ENCODE peak calls at places on chromosomes 13 and 19, in seven cellular contexts. S is uterus, N is sigmoid colon, G is A549, X is IMR-90, Y is prostate gland, Z is gastrocnemius medialis. C is an unnamed sample.

GRCh38 chr13:40181203-40181845 is 485.1 kb downstream of the FOXO1 start:
- DNase-seq in Y (no peak), Z (no peak), S (no peak), G (no peak), X (peak), N (no peak), C (peak)

GRCh38 chr19:48815870-48816501 is 5.2 kb upstream of the BCAT2 start:
- DNase-seq in S (no peak), N (no peak), Y (peak), Z (peak), G (peak), X (peak), C (no peak)

GRCh38 chr13:33730147-33730546 is 87.8 kb upstream of the RFC3 start:
- DNase-seq in G (no peak), X (no peak), N (no peak), Y (no peak), S (no peak), Z (no peak), C (no peak)

GRCh38 chr13:52463526-52463925 is 8.2 kb downstream of the CKAP2 start:
- DNase-seq in S (no peak), X (no peak), N (no peak), Z (no peak), G (no peak), Y (no peak), C (no peak)

GRCh38 chr13:112510002-112510780 is 77.8 kb downstream of the TUBGCP3 start:
- DNase-seq in G (peak), S (no peak), N (no peak), X (peak), Z (no peak), Y (peak), C (peak)

GRCh38 chr19:6236310-6237291 is 43.2 kb downstream of the MLLT1 start:
- DNase-seq in Y (peak), G (no peak), S (peak), Z (peak), N (no peak), X (no peak), C (no peak)

GRCh38 chr13:20230913-20231838 is 943 bp downstream of the GJB6 start:
- DNase-seq in Y (no peak), N (no peak), G (no peak), X (no peak), Z (no peak), S (no peak), C (no peak)

GRCh38 chr13:73268306-73268705 is 209.5 kb downstream of the KLF5 start:
- DNase-seq in Z (peak), N (no peak), S (no peak), Y (no peak), G (no peak), X (peak), C (no peak)

GRCh38 chr19:45082170-45082569 is 3.1 kb downstream of the GEMIN7 start:
- DNase-seq in S (no peak), N (no peak), Y (no peak), X (no peak), G (no peak), Z (no peak), C (no peak)

GRCh38 chr13:113550453-113550852 is 34.1 kb upstream of the TFDP1 start:
- DNase-seq in G (no peak), N (no peak), S (peak), Z (no peak), X (no peak), Y (no peak), C (no peak)

GRCh38 chr13:62309904-62310303 is 894.3 kb upstream of the PCDH20 start:
- DNase-seq in N (no peak), X (no peak), Y (no peak), S (no peak), G (no peak), Z (no peak), C (no peak)

GRCh38 chr13:40401911-40402776 is 264.3 kb downstream of the FOXO1 start:
- DNase-seq in Y (peak), N (peak), G (peak), Z (peak), X (peak), S (peak), C (peak)

GRCh38 chr19:19532806-19533701 is 4.3 kb downstream of the YJEFN3 start:
- DNase-seq in N (no peak), X (no peak), G (no peak), Y (no peak), S (no peak), Z (no peak), C (no peak)

GRCh38 chr19:51450730-51451307 is 7.4 kb downstream of the SIGLEC8 start:
- DNase-seq in G (no peak), S (no peak), Z (no peak), X (no peak), Y (no peak), N (no peak), C (no peak)

GRCh38 chr13:81639984-81640582 is 1299.2 kb upstream of the SPRY2 start:
- DNase-seq in Y (no peak), N (no peak), S (no peak), G (no peak), X (no peak), Z (no peak), C (no peak)

GRCh38 chr13:40897058-40897457 is 107.6 kb downstream of the SLC25A15 start:
- DNase-seq in X (no peak), S (no peak), Z (no peak), N (no peak), G (no peak), Y (no peak), C (no peak)

GRCh38 chr19:19539738-19540703 is 2.0 kb downstream of the CILP2 start:
- DNase-seq in S (peak), Z (peak), N (peak), X (peak), Y (peak), G (no peak), C (peak)

GRCh38 chr13:32682130-32682529 is 95.9 kb downstream of the PDS5B start:
- DNase-seq in Z (no peak), N (no peak), G (no peak), S (no peak), Y (no peak), X (no peak), C (no peak)

GRCh38 chr19:1618157-1619093 is 13.2 kb upstream of the UQCR11 start:
- DNase-seq in Z (no peak), N (no peak), G (peak), Y (no peak), X (no peak), S (no peak), C (peak)

GRCh38 chr19:932647-933552 is 7.1 kb downstream of the ARID3A start:
- DNase-seq in Z (peak), Y (no peak), G (no peak), N (peak), X (peak), S (peak), C (no peak)

GRCh38 chr19:41701401-41702075 is 6.9 kb upstream of the CEACAM5 start:
- DNase-seq in X (no peak), Y (no peak), G (peak), N (peak), S (no peak), Z (no peak), C (peak)

GRCh38 chr19:33461256-33462111 is 60.1 kb downstream of the PEPD start:
- DNase-seq in Y (no peak), G (no peak), N (no peak), Z (no peak), X (no peak), S (no peak), C (no peak)

GRCh38 chr13:100954430-100955361 is 280.1 kb upstream of the TMTC4 start:
- DNase-seq in X (peak), N (no peak), Z (no peak), Y (no peak), G (no peak), S (no peak), C (no peak)

GRCh38 chr13:40585911-40586471 is 80.5 kb downstream of the FOXO1 start:
- DNase-seq in Z (no peak), Y (no peak), X (no peak), G (no peak), N (no peak), S (no peak), C (no peak)

GRCh38 chr13:109781384-109782065 is 4.9 kb downstream of the IRS2 start:
- DNase-seq in N (no peak), S (peak), X (no peak), Y (no peak), G (no peak), Z (no peak), C (no peak)

GRCh38 chr13:113814435-113814821 is 49.4 kb downstream of the GAS6 start:
- DNase-seq in N (no peak), S (no peak), X (peak), Y (no peak), G (no peak), Z (no peak), C (no peak)

GRCh38 chr13:73215807-73216206 is 157.0 kb downstream of the KLF5 start:
- DNase-seq in G (no peak), N (no peak), Y (no peak), S (no peak), Z (no peak), X (peak), C (no peak)

GRCh38 chr13:40619479-40619814 is 47.0 kb downstream of the FOXO1 start:
- DNase-seq in G (no peak), Z (no peak), X (no peak), Y (no peak), S (no peak), N (no peak), C (no peak)

GRCh38 chr19:53621885-53622710 is 9.7 kb upstream of the DPRX start:
- DNase-seq in N (no peak), G (no peak), Z (no peak), X (no peak), S (no peak), Y (peak), C (no peak)

GRCh38 chr19:14048439-14049153 is 13.3 kb downstream of the PALM3 start:
- DNase-seq in G (peak), X (no peak), S (no peak), N (no peak), Y (no peak), Z (peak), C (peak)

GRCh38 chr19:944171-944567 is 18.3 kb downstream of the ARID3A start:
- DNase-seq in S (peak), G (no peak), X (no peak), N (no peak), Z (no peak), Y (no peak), C (peak)

GRCh38 chr13:75357576-75358295 is 124.2 kb downstream of the TBC1D4 start:
- DNase-seq in X (peak), S (no peak), Y (no peak), Z (no peak), G (peak), N (no peak), C (peak)

GRCh38 chr19:18895038-18895827 is 725 bp downstream of the CERS1 start:
- DNase-seq in G (peak), X (no peak), N (no peak), Y (no peak), S (no peak), Z (peak), C (peak)

GRCh38 chr19:35154535-35155406 is at the start of gene FXYD5:
- DNase-seq in X (peak), Z (peak), G (peak), S (peak), N (peak), Y (no peak), C (no peak)

GRCh38 chr13:53783466-53783865 is 754.9 kb downstream of the OLFM4 start:
- DNase-seq in X (no peak), G (no peak), Y (no peak), Z (no peak), N (no peak), S (no peak), C (no peak)

GRCh38 chr19:10505583-10506229 is 2.5 kb upstream of the KEAP1 start:
- DNase-seq in S (peak), Y (peak), N (peak), X (peak), G (peak), Z (peak), C (peak)

GRCh38 chr13:20470136-20470535 is 55.5 kb downstream of the CRYL1 start:
- DNase-seq in N (no peak), X (no peak), S (no peak), Y (no peak), G (no peak), Z (no peak), C (no peak)

GRCh38 chr19:55659822-55660221 is 5.0 kb downstream of the U2AF2 start:
- DNase-seq in Y (no peak), X (no peak), N (no peak), S (no peak), Z (no peak), G (no peak), C (no peak)
- TF ChIP-seq POLR2A in Y (no peak), X (no peak), N (no peak), S (no peak), Z (no peak), G (no peak), C (no peak)

GRCh38 chr19:4720037-4720700 is 3.5 kb downstream of the DPP9 start:
- DNase-seq in Y (no peak), X (no peak), Z (no peak), S (no peak), N (no peak), G (no peak), C (no peak)

GRCh38 chr19:4721196-4721595 is 2.4 kb downstream of the DPP9 start:
- DNase-seq in Z (no peak), G (no peak), X (no peak), N (no peak), Y (no peak), S (no peak), C (no peak)

GRCh38 chr19:4724252-4724514 is 541 bp upstream of the DPP9 start:
- DNase-seq in G (no peak), Y (no peak), Z (no peak), S (no peak), X (no peak), N (no peak), C (no peak)

GRCh38 chr19:4722671-4723464 is 774 bp downstream of the DPP9 start:
- DNase-seq in Z (peak), S (peak), Y (peak), G (no peak), N (no peak), X (peak), C (peak)

GRCh38 chr19:4723465-4724251 is at the start of gene DPP9:
- DNase-seq in N (peak), Z (peak), Y (peak), G (peak), S (peak), X (peak), C (peak)
- TF ChIP-seq POLR2A in N (no peak), Z (peak), Y (peak), G (no peak), S (peak), X (no peak), C (peak)

GRCh38 chr13:101985321-101985720 is 416.5 kb downstream of the FGF14 start:
- DNase-seq in G (no peak), X (no peak), Y (no peak), Z (no peak), N (no peak), S (no peak), C (no peak)
- TF ChIP-seq POLR2A in G (no peak), X (no peak), Y (no peak), Z (no peak), N (no peak), S (no peak), C (no peak)

GRCh38 chr19:11639602-11640471 is 42.6 kb downstream of the ZNF627 start:
- DNase-seq in X (peak), N (peak), Z (peak), S (peak), G (peak), Y (peak), C (peak)
- TF ChIP-seq POLR2A in X (no peak), N (no peak), Z (no peak), S (no peak), G (no peak), Y (no peak), C (peak)

DNA sequence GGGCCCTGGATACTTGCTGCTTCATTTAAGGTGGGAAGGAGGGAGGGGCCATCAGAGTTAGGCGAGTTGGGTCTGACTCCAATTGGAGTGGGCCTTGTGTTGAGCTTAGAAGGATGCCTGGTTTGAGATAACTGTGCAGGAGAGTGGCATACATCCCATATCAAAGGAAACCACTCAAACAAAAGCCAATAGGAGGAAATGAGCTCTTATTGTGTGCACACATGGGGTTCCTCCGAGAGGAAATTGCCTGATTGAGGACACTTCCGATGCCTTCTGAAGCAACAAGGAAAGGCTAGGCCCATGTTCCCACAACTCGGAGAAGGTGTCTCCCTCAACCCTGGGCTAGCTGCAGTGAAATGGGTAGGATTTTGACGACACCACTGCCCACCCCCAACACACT is 19.6 kb downstream of the MBNL2 start:
- DNase-seq in S (no peak), Y (no peak), N (no peak), Z (no peak), G (no peak), X (no peak), C (no peak)
- TF ChIP-seq POLR2A in S (no peak), Y (no peak), N (no peak), Z (no peak), G (no peak), X (no peak), C (no peak)

C was measured in erythroblast.